ENCODE peak calls at places on chromosomes 7 and 10, in five cellular contexts. Y is psoas muscle; P is CD4-positive, alpha-beta T cell; M is IMR-90; J is transverse colon. W is an unnamed sample. For H3K9me3, the result is how much of the 10 kb centered on the place peaks cover.

GRCh38 chr10:104246981-104247380 is 7.7 kb upstream of the GSTO1 start:
- DNase-seq in Y (no peak), P (no peak), M (peak), J (no peak), W (no peak)

GRCh38 chr7:64869912-64870562 is 33.0 kb upstream of the ZNF273 start:
- DNase-seq in Y (no peak), P (no peak), M (no peak), J (no peak), W (no peak)

GRCh38 chr7:2936301-2936700 is 92.2 kb upstream of the GNA12 start:
- DNase-seq in Y (no peak), P (no peak), M (no peak), J (no peak), W (no peak)

GRCh38 chr7:151781161-151781845 is 95.6 kb downstream of the PRKAG2 start:
- DNase-seq in Y (no peak), P (no peak), M (no peak), J (no peak), W (no peak)

GRCh38 chr10:33265621-33266020 is 68.8 kb downstream of the NRP1 start:
- DNase-seq in Y (no peak), P (no peak), M (no peak), J (peak), W (peak)

GRCh38 chr7:44333971-44334733 is 8.8 kb upstream of the CAMK2B start:
- DNase-seq in Y (no peak), P (no peak), M (no peak), J (no peak), W (no peak)

GRCh38 chr10:22803201-22803895 is 89.0 kb upstream of the PIP4K2A start:
- DNase-seq in Y (no peak), P (no peak), M (peak), J (no peak), W (no peak)

GRCh38 chr10:126957111-126957510 is 51.9 kb downstream of the DOCK1 start:
- DNase-seq in Y (no peak), P (no peak), M (no peak), J (no peak), W (no peak)

GRCh38 chr10:13036841-13037240 is 35.3 kb upstream of the CCDC3 start:
- DNase-seq in Y (no peak), P (no peak), M (no peak), J (no peak), W (no peak)

GRCh38 chr7:91344248-91344647 is 80.0 kb downstream of the FZD1 start:
- DNase-seq in Y (no peak), P (no peak), M (no peak), J (no peak), W (no peak)

GRCh38 chr10:62437696-62438095 is 63.5 kb downstream of the ZNF365 start:
- DNase-seq in Y (no peak), P (no peak), M (peak), J (no peak), W (peak)

GRCh38 chr7:30800785-30801252 is 29.6 kb downstream of the MINDY4 start:
- DNase-seq in Y (peak), P (peak), M (peak), J (peak), W (peak)

GRCh38 chr7:101826081-101826835 is 8.8 kb downstream of the CUX1 start:
- DNase-seq in Y (no peak), P (no peak), M (no peak), J (no peak), W (no peak)

GRCh38 chr7:147547252-147547897 is 1043.2 kb upstream of the C7orf33 start:
- DNase-seq in Y (no peak), P (no peak), M (peak), J (peak), W (no peak)

GRCh38 chr10:86815035-86815617 is 58.7 kb downstream of the BMPR1A start:
- DNase-seq in Y (no peak), P (no peak), M (peak), J (no peak), W (no peak)
- H3K9me3 ChIP-seq in Y (under half), P (under half), M (under half), J (under half), W (under half)

GRCh38 chr10:38118072-38118807 is 24.1 kb downstream of the ZNF37A start:
- DNase-seq in Y (no peak), P (no peak), M (peak), J (no peak), W (no peak)

DNA sequence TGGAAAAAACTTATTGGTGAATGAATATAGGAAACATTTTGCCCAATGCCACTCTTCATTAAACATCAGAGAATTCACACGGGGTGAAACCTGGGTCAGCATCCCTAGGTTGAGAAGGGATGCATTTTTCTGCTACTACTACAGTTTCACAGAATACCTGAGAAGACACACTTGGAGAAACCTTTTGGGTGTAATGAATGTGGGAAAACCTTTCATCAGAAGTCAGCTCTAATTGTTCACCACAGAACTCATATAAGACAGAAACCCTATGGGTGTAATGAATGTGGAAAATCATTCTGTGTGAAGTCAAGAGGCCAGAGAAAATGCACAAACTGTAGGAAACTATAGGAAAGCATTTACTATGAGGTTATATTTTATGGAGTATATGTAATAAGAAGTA is 24.9 kb downstream of the ZNF37A start:
- DNase-seq in Y (no peak), P (no peak), M (no peak), J (no peak), W (no peak)
- H3K9me3 ChIP-seq in Y (half or more), P (half or more), M (half or more), J (half or more), W (under half)

GRCh38 chr7:4210821-4211220 is 471.3 kb upstream of the FOXK1 start:
- DNase-seq in Y (no peak), P (no peak), M (no peak), J (no peak), W (no peak)
- H3K9me3 ChIP-seq in Y (under half), P (under half), M (under half), J (under half), W (under half)

GRCh38 chr10:48437546-48437945 is 131.1 kb downstream of the MAPK8 start:
- DNase-seq in Y (no peak), P (no peak), M (no peak), J (no peak), W (no peak)
- H3K9me3 ChIP-seq in Y (under half), P (under half), M (under half), J (under half), W (under half)

GRCh38 chr10:5168897-5169296 is 16.1 kb downstream of the AKR1C8 start:
- DNase-seq in Y (no peak), P (no peak), M (no peak), J (no peak), W (peak)

GRCh38 chr10:5163487-5163886 is 21.5 kb downstream of the AKR1C8 start:
- DNase-seq in Y (no peak), P (no peak), M (no peak), J (no peak), W (no peak)

DNA sequence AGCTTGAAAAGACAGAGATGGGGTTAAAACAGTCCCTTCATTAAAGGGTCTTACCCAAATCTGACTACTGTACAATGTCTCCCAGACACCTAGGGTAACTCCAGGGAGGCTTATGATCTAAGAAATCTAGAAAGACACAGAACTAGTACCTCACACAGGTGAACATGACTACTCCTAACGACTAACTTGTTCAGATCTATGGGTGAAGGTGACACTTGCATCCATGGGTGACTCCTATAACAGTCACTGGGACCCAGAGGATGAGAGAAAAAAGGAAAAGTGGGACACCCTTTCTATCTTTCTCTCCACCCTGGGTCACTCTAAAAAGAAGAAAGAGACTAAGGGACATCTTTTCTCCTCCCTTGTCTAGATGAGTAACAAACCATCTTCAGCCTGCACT is 19.2 kb downstream of the AKR1C8 start:
- DNase-seq in Y (no peak), P (no peak), M (peak), J (no peak), W (no peak)
- H3K9me3 ChIP-seq in Y (under half), P (under half), M (under half), J (under half), W (under half)

W was measured in small intestine.